ENCODE peak calls at places on chromosomes 7 and 10, in six cellular contexts. One of them, this sample, is unnamed.

GRCh38 chr10:76149182-76149581 is 717.8 kb downstream of the LRMDA start:
- DNase-seq in bronchial epithelial cell: peak
- DNase-seq in mucosa of descending colon: no peak
- DNase-seq in germinal center: no peak
- DNase-seq in RWPE1: no peak
- DNase-seq in cardiac fibroblast: peak
- DNase-seq in this sample: no peak

GRCh38 chr7:29988391-29989256 is 977 bp downstream of the SCRN1 start:
- DNase-seq in bronchial epithelial cell: peak
- DNase-seq in mucosa of descending colon: peak
- DNase-seq in germinal center: peak
- DNase-seq in RWPE1: peak
- DNase-seq in cardiac fibroblast: peak
- DNase-seq in this sample: peak

GRCh38 chr7:46754135-46754730 is 827.7 kb downstream of the TNS3 start:
- DNase-seq in bronchial epithelial cell: peak
- DNase-seq in mucosa of descending colon: no peak
- DNase-seq in germinal center: no peak
- DNase-seq in RWPE1: peak
- DNase-seq in cardiac fibroblast: peak
- DNase-seq in this sample: no peak

GRCh38 chr7:96949766-96950165 is 55.6 kb upstream of the DLX6 start:
- DNase-seq in bronchial epithelial cell: peak
- DNase-seq in mucosa of descending colon: no peak
- DNase-seq in germinal center: no peak
- DNase-seq in RWPE1: no peak
- DNase-seq in cardiac fibroblast: peak
- DNase-seq in this sample: no peak

GRCh38 chr7:16423761-16424160 is 2.4 kb upstream of the CRPPA start:
- DNase-seq in bronchial epithelial cell: no peak
- DNase-seq in mucosa of descending colon: no peak
- DNase-seq in germinal center: no peak
- DNase-seq in RWPE1: no peak
- DNase-seq in cardiac fibroblast: no peak
- DNase-seq in this sample: no peak

GRCh38 chr10:31000867-31001266 is 30.8 kb downstream of the ZNF438 start:
- DNase-seq in bronchial epithelial cell: no peak
- DNase-seq in mucosa of descending colon: no peak
- DNase-seq in germinal center: no peak
- DNase-seq in RWPE1: no peak
- DNase-seq in cardiac fibroblast: peak
- DNase-seq in this sample: no peak

GRCh38 chr10:32927750-32928149 is 30.3 kb downstream of the ITGB1 start:
- DNase-seq in bronchial epithelial cell: no peak
- DNase-seq in mucosa of descending colon: no peak
- DNase-seq in germinal center: no peak
- DNase-seq in RWPE1: no peak
- DNase-seq in cardiac fibroblast: no peak
- DNase-seq in this sample: no peak

GRCh38 chr10:94320285-94320914 is 42.3 kb downstream of the NOC3L start:
- DNase-seq in bronchial epithelial cell: peak
- DNase-seq in mucosa of descending colon: peak
- DNase-seq in germinal center: peak
- DNase-seq in RWPE1: peak
- DNase-seq in cardiac fibroblast: peak
- DNase-seq in this sample: no peak

GRCh38 chr7:148699772-148700629 is 1.3 kb downstream of the CUL1 start:
- DNase-seq in bronchial epithelial cell: no peak
- DNase-seq in mucosa of descending colon: no peak
- DNase-seq in germinal center: no peak
- DNase-seq in RWPE1: no peak
- DNase-seq in cardiac fibroblast: peak
- DNase-seq in this sample: no peak

GRCh38 chr7:54969190-54969967 is 49.4 kb upstream of the EGFR start:
- DNase-seq in bronchial epithelial cell: peak
- DNase-seq in mucosa of descending colon: no peak
- DNase-seq in germinal center: no peak
- DNase-seq in RWPE1: peak
- DNase-seq in cardiac fibroblast: peak
- DNase-seq in this sample: no peak

GRCh38 chr10:103613616-103614015 is 120.1 kb downstream of the NEURL1 start:
- DNase-seq in bronchial epithelial cell: no peak
- DNase-seq in mucosa of descending colon: no peak
- DNase-seq in germinal center: no peak
- DNase-seq in RWPE1: no peak
- DNase-seq in cardiac fibroblast: no peak
- DNase-seq in this sample: no peak

GRCh38 chr10:88989824-88990527 is 622 bp upstream of the FAS start:
- DNase-seq in bronchial epithelial cell: peak
- DNase-seq in mucosa of descending colon: no peak
- DNase-seq in germinal center: no peak
- DNase-seq in RWPE1: peak
- DNase-seq in cardiac fibroblast: peak
- DNase-seq in this sample: peak

GRCh38 chr7:116810267-116811116 is 51.9 kb upstream of the CAPZA2 start:
- DNase-seq in bronchial epithelial cell: no peak
- DNase-seq in mucosa of descending colon: no peak
- DNase-seq in germinal center: no peak
- DNase-seq in RWPE1: no peak
- DNase-seq in cardiac fibroblast: peak
- DNase-seq in this sample: no peak

GRCh38 chr10:117074621-117075020 is 63.4 kb downstream of the VAX1 start:
- DNase-seq in bronchial epithelial cell: peak
- DNase-seq in mucosa of descending colon: peak
- DNase-seq in germinal center: no peak
- DNase-seq in RWPE1: peak
- DNase-seq in cardiac fibroblast: no peak
- DNase-seq in this sample: no peak

GRCh38 chr7:150311146-150311545 is 12.0 kb upstream of the LRRC61 start:
- DNase-seq in bronchial epithelial cell: no peak
- DNase-seq in mucosa of descending colon: no peak
- DNase-seq in germinal center: no peak
- DNase-seq in RWPE1: no peak
- DNase-seq in cardiac fibroblast: no peak
- DNase-seq in this sample: no peak

GRCh38 chr7:82450759-82451158 is 7.2 kb upstream of the CACNA2D1 start:
- DNase-seq in bronchial epithelial cell: no peak
- DNase-seq in mucosa of descending colon: no peak
- DNase-seq in germinal center: no peak
- DNase-seq in RWPE1: no peak
- DNase-seq in cardiac fibroblast: no peak
- DNase-seq in this sample: no peak

GRCh38 chr10:88110355-88110754 is 246.9 kb downstream of the PTEN start:
- DNase-seq in bronchial epithelial cell: peak
- DNase-seq in mucosa of descending colon: no peak
- DNase-seq in germinal center: no peak
- DNase-seq in RWPE1: peak
- DNase-seq in cardiac fibroblast: peak
- DNase-seq in this sample: peak

GRCh38 chr10:49738616-49739360 is 23.3 kb downstream of the OGDHL start:
- DNase-seq in bronchial epithelial cell: no peak
- DNase-seq in mucosa of descending colon: no peak
- DNase-seq in germinal center: no peak
- DNase-seq in RWPE1: no peak
- DNase-seq in cardiac fibroblast: no peak
- DNase-seq in this sample: no peak

GRCh38 chr7:107989618-107990373 is 13.2 kb downstream of the LAMB1 start:
- DNase-seq in bronchial epithelial cell: peak
- DNase-seq in mucosa of descending colon: no peak
- DNase-seq in germinal center: no peak
- DNase-seq in RWPE1: no peak
- DNase-seq in cardiac fibroblast: peak
- DNase-seq in this sample: no peak

GRCh38 chr7:39595102-39595620 is 28.2 kb upstream of the RALA start:
- DNase-seq in bronchial epithelial cell: no peak
- DNase-seq in mucosa of descending colon: no peak
- DNase-seq in germinal center: no peak
- DNase-seq in RWPE1: no peak
- DNase-seq in cardiac fibroblast: peak
- DNase-seq in this sample: no peak

GRCh38 chr7:48078470-48078869 is 10.6 kb upstream of the UPP1 start:
- DNase-seq in bronchial epithelial cell: peak
- DNase-seq in mucosa of descending colon: peak
- DNase-seq in germinal center: no peak
- DNase-seq in RWPE1: no peak
- DNase-seq in cardiac fibroblast: no peak
- DNase-seq in this sample: no peak

GRCh38 chr10:132880148-132880981 is 62.0 kb downstream of the CFAP46 start:
- DNase-seq in bronchial epithelial cell: no peak
- DNase-seq in mucosa of descending colon: no peak
- DNase-seq in germinal center: no peak
- DNase-seq in RWPE1: no peak
- DNase-seq in cardiac fibroblast: no peak
- DNase-seq in this sample: no peak

GRCh38 chr10:74047304-74047703 is 49.4 kb downstream of the VCL start:
- DNase-seq in bronchial epithelial cell: no peak
- DNase-seq in mucosa of descending colon: no peak
- DNase-seq in germinal center: no peak
- DNase-seq in RWPE1: no peak
- DNase-seq in cardiac fibroblast: peak
- DNase-seq in this sample: no peak

GRCh38 chr10:60236869-60237524 is 152.7 kb downstream of the ANK3 start:
- DNase-seq in bronchial epithelial cell: peak
- DNase-seq in mucosa of descending colon: peak
- DNase-seq in germinal center: peak
- DNase-seq in RWPE1: no peak
- DNase-seq in cardiac fibroblast: peak
- DNase-seq in this sample: no peak

GRCh38 chr10:97782455-97783228 is 10.8 kb upstream of the SFRP5 start:
- DNase-seq in bronchial epithelial cell: peak
- DNase-seq in mucosa of descending colon: no peak
- DNase-seq in germinal center: no peak
- DNase-seq in RWPE1: no peak
- DNase-seq in cardiac fibroblast: no peak
- DNase-seq in this sample: no peak

GRCh38 chr10:9824546-9825164 is 1193.0 kb upstream of the CELF2 start:
- DNase-seq in bronchial epithelial cell: peak
- DNase-seq in mucosa of descending colon: no peak
- DNase-seq in germinal center: no peak
- DNase-seq in RWPE1: no peak
- DNase-seq in cardiac fibroblast: no peak
- DNase-seq in this sample: peak

GRCh38 chr10:116190883-116191282 is 82.1 kb downstream of the GFRA1 start:
- DNase-seq in bronchial epithelial cell: no peak
- DNase-seq in mucosa of descending colon: no peak
- DNase-seq in germinal center: no peak
- DNase-seq in RWPE1: no peak
- DNase-seq in cardiac fibroblast: no peak
- DNase-seq in this sample: no peak

GRCh38 chr10:128084991-128085390 is 41.2 kb downstream of the MKI67 start:
- DNase-seq in bronchial epithelial cell: no peak
- DNase-seq in mucosa of descending colon: no peak
- DNase-seq in germinal center: no peak
- DNase-seq in RWPE1: no peak
- DNase-seq in cardiac fibroblast: no peak
- DNase-seq in this sample: no peak

GRCh38 chr7:127976056-127976455 is 55.2 kb downstream of the LRRC4 start:
- DNase-seq in bronchial epithelial cell: peak
- DNase-seq in mucosa of descending colon: no peak
- DNase-seq in germinal center: no peak
- DNase-seq in RWPE1: no peak
- DNase-seq in cardiac fibroblast: no peak
- DNase-seq in this sample: no peak

GRCh38 chr7:83301416-83301815 is 138.7 kb upstream of the PCLO start:
- DNase-seq in bronchial epithelial cell: peak
- DNase-seq in mucosa of descending colon: no peak
- DNase-seq in germinal center: no peak
- DNase-seq in RWPE1: no peak
- DNase-seq in cardiac fibroblast: peak
- DNase-seq in this sample: no peak

GRCh38 chr10:30158325-30158960 is 99.1 kb upstream of the JCAD start:
- DNase-seq in bronchial epithelial cell: no peak
- DNase-seq in mucosa of descending colon: no peak
- DNase-seq in germinal center: no peak
- DNase-seq in RWPE1: no peak
- DNase-seq in cardiac fibroblast: peak
- DNase-seq in this sample: no peak

GRCh38 chr7:26213821-26214515 is 12.4 kb downstream of the CBX3 start:
- DNase-seq in bronchial epithelial cell: no peak
- DNase-seq in mucosa of descending colon: no peak
- DNase-seq in germinal center: no peak
- DNase-seq in RWPE1: no peak
- DNase-seq in cardiac fibroblast: no peak
- DNase-seq in this sample: no peak

GRCh38 chr7:103680161-103681144 is 234.4 kb upstream of the SLC26A5 start:
- DNase-seq in bronchial epithelial cell: no peak
- DNase-seq in mucosa of descending colon: no peak
- DNase-seq in germinal center: no peak
- DNase-seq in RWPE1: no peak
- DNase-seq in cardiac fibroblast: peak
- DNase-seq in this sample: no peak